ENCODE peak calls at places on chromosome 10, in six cellular contexts. Q is cardiac fibroblast, F is AG04449, I is fibroblast of lung, O is psoas muscle, V is A673. T is an unnamed sample.

GRCh38 chr10:132075909-132076577 is 10.3 kb downstream of the JAKMIP3 start:
- DNase-seq in Q (no peak), F (no peak), I (no peak), O (no peak), V (no peak), T (no peak)

GRCh38 chr10:92697663-92698511 is 8.1 kb downstream of the HHEX start:
- DNase-seq in Q (no peak), F (no peak), I (no peak), O (no peak), V (no peak), T (no peak)

GRCh38 chr10:103645141-103646054 is 151.9 kb downstream of the NEURL1 start:
- DNase-seq in Q (peak), F (peak), I (peak), O (peak), V (peak), T (peak)

GRCh38 chr10:74934100-74934812 is 107.9 kb downstream of the KAT6B start:
- DNase-seq in Q (no peak), F (no peak), I (no peak), O (no peak), V (no peak), T (no peak)

GRCh38 chr10:115030483-115031200 is 62.5 kb upstream of the ATRNL1 start:
- DNase-seq in Q (no peak), F (no peak), I (no peak), O (no peak), V (no peak), T (no peak)

GRCh38 chr10:13671874-13672273 is 85.1 kb downstream of the PRPF18 start:
- DNase-seq in Q (no peak), F (no peak), I (no peak), O (no peak), V (no peak), T (no peak)

GRCh38 chr10:106216085-106216484 is 948.4 kb downstream of the SORCS1 start:
- DNase-seq in Q (no peak), F (no peak), I (no peak), O (no peak), V (no peak), T (no peak)

GRCh38 chr10:68542046-68542445 is 14.7 kb upstream of the SLC25A16 start:
- DNase-seq in Q (no peak), F (no peak), I (peak), O (no peak), V (no peak), T (no peak)

GRCh38 chr10:11345224-11346054 is 266.0 kb downstream of the USP6NL start:
- DNase-seq in Q (peak), F (no peak), I (no peak), O (no peak), V (peak), T (no peak)

GRCh38 chr10:17780727-17781126 is 28.4 kb upstream of the MRC1 start:
- DNase-seq in Q (no peak), F (no peak), I (no peak), O (no peak), V (peak), T (no peak)

GRCh38 chr10:43137701-43137970 is 609 bp upstream of the CSGALNACT2 start:
- DNase-seq in Q (peak), F (no peak), I (peak), O (peak), V (peak), T (no peak)

GRCh38 chr10:96021332-96021731 is 22.1 kb upstream of the CCNJ start:
- DNase-seq in Q (no peak), F (no peak), I (no peak), O (no peak), V (no peak), T (no peak)

GRCh38 chr10:71431216-71431944 is 34.7 kb downstream of the CDH23 start:
- DNase-seq in Q (no peak), F (no peak), I (no peak), O (no peak), V (peak), T (no peak)

GRCh38 chr10:118729641-118730258 is 25.0 kb downstream of the CACUL1 start:
- DNase-seq in Q (no peak), F (no peak), I (no peak), O (no peak), V (no peak), T (no peak)

GRCh38 chr10:11685787-11686218 is 56.4 kb upstream of the ECHDC3 start:
- DNase-seq in Q (peak), F (no peak), I (peak), O (peak), V (peak), T (no peak)

GRCh38 chr10:118584181-118584954 is 11.1 kb downstream of the PRLHR start:
- DNase-seq in Q (peak), F (peak), I (peak), O (no peak), V (peak), T (peak)

GRCh38 chr10:111475720-111476119 is 398.9 kb downstream of the ADRA2A start:
- DNase-seq in Q (no peak), F (peak), I (peak), O (no peak), V (no peak), T (no peak)

GRCh38 chr10:323651-324293 is 188.5 kb downstream of the ZMYND11 start:
- DNase-seq in Q (peak), F (peak), I (peak), O (peak), V (peak), T (peak)

GRCh38 chr10:37304036-37304435 is 178.6 kb downstream of the ANKRD30A start:
- DNase-seq in Q (no peak), F (no peak), I (no peak), O (no peak), V (no peak), T (no peak)

GRCh38 chr10:100969175-100970075 is at the start of gene SEMA4G:
- DNase-seq in Q (peak), F (no peak), I (peak), O (peak), V (peak), T (no peak)
- H3K4me3 ChIP-seq in Q (peak), F (peak), I (peak), O (peak), V (peak), T (peak)

GRCh38 chr10:8873310-8873709 is 818.8 kb downstream of the GATA3 start:
- DNase-seq in Q (no peak), F (no peak), I (peak), O (no peak), V (peak), T (no peak)
- TF ChIP-seq CTCF in Q (no peak), F (no peak), I (no peak), O (no peak), V (no peak), T (no peak)

DNA sequence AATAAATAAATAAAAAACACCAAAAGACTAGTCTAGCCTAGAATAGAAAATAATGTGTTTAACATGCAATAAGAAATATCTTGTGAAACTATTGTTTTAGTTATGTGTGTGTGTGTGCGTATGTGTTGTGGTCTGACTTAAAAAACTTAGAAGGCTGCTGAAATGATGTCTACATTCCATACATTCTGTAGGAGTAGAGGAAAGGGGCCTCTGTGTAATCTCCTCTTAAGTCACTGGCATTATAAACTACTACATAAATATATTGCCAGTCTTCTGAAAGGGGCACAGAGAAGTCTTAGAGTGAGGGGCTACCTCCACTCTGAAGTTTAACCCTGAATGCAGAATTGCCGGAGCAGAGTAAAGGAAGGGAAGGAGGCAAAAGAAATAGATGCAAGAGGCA is 75.9 kb downstream of the DNAJC1 start:
- DNase-seq in Q (peak), F (peak), I (peak), O (no peak), V (peak), T (peak)
- H3K4me3 ChIP-seq in Q (no peak), F (no peak), I (no peak), O (no peak), V (no peak), T (no peak)

DNA sequence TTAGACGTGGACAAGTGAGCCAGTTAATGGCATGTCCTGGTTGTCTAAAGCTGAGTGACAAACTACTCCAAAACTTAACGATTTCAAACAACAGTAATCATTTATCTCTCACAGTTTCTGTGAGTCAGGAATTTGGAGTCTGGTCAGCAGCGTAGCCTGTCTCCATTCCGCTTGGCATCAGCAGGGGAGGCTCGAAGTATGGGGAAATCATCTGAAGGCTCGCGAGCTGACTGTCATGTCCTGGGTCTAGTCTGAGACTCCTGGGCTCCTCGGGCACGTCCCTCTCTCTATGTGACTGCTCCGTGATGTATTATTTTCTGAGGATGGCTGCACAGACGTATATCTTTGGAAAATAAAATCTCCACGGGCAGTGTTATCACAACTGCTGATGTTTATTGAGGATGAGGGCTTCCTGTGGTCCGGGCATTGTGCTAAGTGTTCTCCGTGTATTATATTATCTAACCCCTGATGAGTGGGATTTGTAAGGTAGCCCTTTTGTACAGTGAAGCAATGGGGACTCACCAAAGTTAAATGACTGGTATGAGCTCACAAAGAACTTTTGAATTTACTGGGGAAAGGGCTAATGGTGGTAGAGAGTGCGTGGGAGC is 23.3 kb upstream of the PCGF5 start:
- DNase-seq in Q (peak), F (no peak), I (peak), O (peak), V (no peak), T (no peak)
- TF ChIP-seq CTCF in Q (no peak), F (no peak), I (no peak), O (no peak), V (no peak), T (no peak)

GRCh38 chr10:86508217-86508616 is 13.4 kb downstream of the WAPL start:
- DNase-seq in Q (no peak), F (no peak), I (no peak), O (no peak), V (no peak), T (no peak)

GRCh38 chr10:86509145-86509544 is 12.4 kb downstream of the WAPL start:
- DNase-seq in Q (no peak), F (no peak), I (no peak), O (no peak), V (no peak), T (no peak)

GRCh38 chr10:86504510-86504909 is 17.1 kb downstream of the WAPL start:
- DNase-seq in Q (no peak), F (no peak), I (no peak), O (no peak), V (no peak), T (no peak)

GRCh38 chr10:86506499-86506898 is 15.1 kb downstream of the WAPL start:
- DNase-seq in Q (peak), F (no peak), I (peak), O (no peak), V (peak), T (no peak)

GRCh38 chr10:86506062-86506461 is 15.5 kb downstream of the WAPL start:
- DNase-seq in Q (no peak), F (no peak), I (no peak), O (no peak), V (no peak), T (no peak)
- H3K4me3 ChIP-seq in Q (no peak), F (no peak), I (no peak), O (no peak), V (no peak), T (no peak)

T was measured in AG09309.